ENCODE peak calls at places on chromosomes 1 and 21, in eight cellular contexts. P is GDM1, C is activated T-cell treated with anti-CD3 and anti-CD28 coated beads for 1 hour, D is mesothelial cell of epicardium, Z is endothelial cell, H is occipital lobe, F is left ventricle myocardium superior, Y is GM04504. W is an unnamed sample.

GRCh38 chr1:73778511-73778910 is 419.5 kb downstream of the LRRIQ3 start:
- DNase-seq in Z (no peak), Y (no peak), D (no peak), H (no peak), P (no peak), C (no peak), F (no peak), W (no peak)

GRCh38 chr1:176998396-176998795 is 166.1 kb downstream of the ASTN1 start:
- DNase-seq in H (no peak), Y (no peak), F (no peak), D (no peak), P (no peak), C (no peak), Z (no peak), W (no peak)

GRCh38 chr1:71097428-71097827 is 16.6 kb upstream of the ZRANB2 start:
- DNase-seq in P (no peak), Z (no peak), F (no peak), Y (no peak), C (no peak), H (no peak), D (no peak), W (no peak)

GRCh38 chr21:29248124-29248523 is 50.6 kb upstream of the BACH1 start:
- DNase-seq in Y (no peak), C (no peak), Z (no peak), F (no peak), P (no peak), D (no peak), H (no peak), W (no peak)

GRCh38 chr1:67165468-67166058 is 691 bp upstream of the IL23R start:
- DNase-seq in Z (no peak), H (no peak), F (no peak), C (no peak), D (no peak), P (no peak), Y (no peak), W (no peak)

GRCh38 chr1:79006564-79006963 is at the start of gene ADGRL4:
- DNase-seq in Y (peak; percentile 18), D (peak; percentile 39), P (no peak), F (peak; percentile 57), Z (peak; percentile 85), C (no peak), H (no peak), W (peak; percentile 84)

GRCh38 chr1:70319750-70320149 is 34.8 kb downstream of the ANKRD13C start:
- DNase-seq in P (no peak), C (no peak), D (no peak), H (no peak), Y (peak; percentile 20), Z (no peak), F (no peak), W (no peak)

GRCh38 chr1:223742861-223743517 is 30.6 kb downstream of the CAPN2 start:
- DNase-seq in P (no peak), D (no peak), F (peak; percentile 14), H (no peak), Z (no peak), Y (no peak), C (no peak), W (no peak)

GRCh38 chr1:24694380-24694843 is 50.8 kb upstream of the CLIC4 start:
- DNase-seq in P (no peak), F (peak; percentile 80), C (no peak), Y (peak; percentile 65), D (no peak), Z (no peak), H (no peak), W (no peak)

GRCh38 chr1:48262001-48262400 is 39.5 kb downstream of the SLC5A9 start:
- DNase-seq in Z (no peak), Y (no peak), F (no peak), P (no peak), C (no peak), D (no peak), H (no peak), W (no peak)

GRCh38 chr1:155093938-155094621 is 15.4 kb downstream of the EFNA3 start:
- DNase-seq in P (peak; percentile 39), Y (peak; percentile 19), C (no peak), Z (no peak), F (no peak), D (peak; percentile 74), H (peak; percentile 75), W (peak; percentile 42)

GRCh38 chr1:77039739-77040138 is 172.5 kb downstream of the ST6GALNAC5 start:
- DNase-seq in C (no peak), F (no peak), H (peak; percentile 59), Z (no peak), D (no peak), P (no peak), Y (peak; percentile 93), W (no peak)

GRCh38 chr1:164801791-164802572 is 243.0 kb downstream of the PBX1 start:
- DNase-seq in D (no peak), Y (no peak), C (no peak), H (no peak), P (no peak), F (no peak), Z (no peak), W (no peak)

GRCh38 chr1:26177182-26177684 is at the start of gene CNKSR1:
- DNase-seq in Z (peak; percentile 51), Y (no peak), P (no peak), F (no peak), C (no peak), H (no peak), D (peak; percentile 77), W (peak; percentile 90)

GRCh38 chr1:171245458-171246064 is 2.7 kb upstream of the FMO1 start:
- DNase-seq in P (no peak), F (no peak), D (no peak), Z (peak; percentile 42), Y (no peak), H (no peak), C (no peak), W (no peak)

GRCh38 chr1:4654764-4655673 is 610 bp downstream of the AJAP1 start:
- DNase-seq in H (no peak), D (no peak), C (no peak), Y (no peak), P (no peak), Z (peak; percentile 25), F (no peak), W (no peak)

GRCh38 chr1:150165622-150166612 is 16.2 kb downstream of the PLEKHO1 start:
- DNase-seq in Y (no peak), D (peak; percentile 56), F (peak; percentile 57), C (peak; percentile 38), P (peak; percentile 42), Z (peak; percentile 77), H (no peak), W (no peak)

GRCh38 chr1:64920936-64921589 is 45.3 kb downstream of the JAK1 start:
- DNase-seq in F (no peak), H (no peak), C (no peak), Z (no peak), D (no peak), P (no peak), Y (no peak), W (no peak)

GRCh38 chr21:22965455-22966125 is 1967.4 kb downstream of the NCAM2 start:
- DNase-seq in Z (no peak), F (no peak), D (no peak), P (no peak), C (no peak), H (no peak), Y (no peak), W (no peak)

GRCh38 chr1:183859865-183860264 is 54.9 kb downstream of the RGL1 start:
- DNase-seq in D (no peak), Z (no peak), Y (no peak), C (no peak), P (no peak), F (no peak), H (no peak), W (no peak)

GRCh38 chr1:203888807-203889251 is 27.4 kb downstream of the SNRPE start:
- DNase-seq in H (no peak), F (no peak), C (no peak), Z (no peak), Y (no peak), D (no peak), P (no peak), W (no peak)

GRCh38 chr1:167881786-167882185 is 32.1 kb downstream of the ADCY10 start:
- DNase-seq in C (no peak), H (no peak), D (no peak), Z (no peak), F (no peak), P (no peak), Y (no peak), W (no peak)

GRCh38 chr21:42614811-42615342 is 38.5 kb upstream of the PDE9A start:
- DNase-seq in F (no peak), P (peak; percentile 10), H (no peak), Z (no peak), D (no peak), C (peak; percentile 36), Y (no peak), W (no peak)

GRCh38 chr1:44103270-44104131 is 15.1 kb upstream of the KLF17 start:
- DNase-seq in P (no peak), H (no peak), D (no peak), C (no peak), Z (peak; percentile 52), F (no peak), Y (no peak), W (peak; percentile 61)

GRCh38 chr1:77858725-77859124 is 29.7 kb upstream of the NEXN start:
- DNase-seq in D (no peak), H (no peak), F (no peak), P (no peak), Z (no peak), Y (no peak), C (no peak), W (no peak)

GRCh38 chr21:41835711-41836154 is 43.4 kb downstream of the PRDM15 start:
- DNase-seq in Y (no peak), D (no peak), Z (no peak), P (no peak), C (no peak), H (no peak), F (no peak), W (no peak)

GRCh38 chr1:29408831-29409605 is 172.7 kb downstream of the PTPRU start:
- DNase-seq in F (no peak), P (no peak), H (no peak), Y (no peak), D (no peak), Z (no peak), C (no peak), W (no peak)

GRCh38 chr1:41568204-41568603 is 83.7 kb upstream of the EDN2 start:
- DNase-seq in C (no peak), F (no peak), D (peak; percentile 24), Y (no peak), P (no peak), Z (no peak), H (no peak), W (no peak)

GRCh38 chr1:69313118-69313517 is 254.6 kb upstream of the LRRC7 start:
- DNase-seq in P (no peak), Y (no peak), D (no peak), H (no peak), Z (no peak), F (no peak), C (no peak), W (peak; percentile 8)

GRCh38 chr1:59243544-59243943 is 53.4 kb upstream of the FGGY start:
- DNase-seq in D (no peak), Y (no peak), C (no peak), P (no peak), F (no peak), Z (no peak), H (no peak), W (no peak)

GRCh38 chr1:48007044-48007443 is 9.9 kb upstream of the TRABD2B start:
- DNase-seq in P (no peak), C (no peak), Y (no peak), H (no peak), D (no peak), Z (no peak), F (no peak), W (no peak)

GRCh38 chr1:58883037-58883887 is 99.4 kb upstream of the JUN start:
- DNase-seq in P (no peak), Y (peak; percentile 96), C (no peak), F (peak; percentile 78), D (no peak), Z (no peak), H (peak; percentile 63), W (peak; percentile 92)

GRCh38 chr1:53584446-53585102 is 125.4 kb downstream of the DMRTB1 start:
- DNase-seq in Y (no peak), H (no peak), Z (no peak), C (no peak), P (no peak), F (no peak), D (no peak), W (peak; percentile 1)

GRCh38 chr1:27763358-27763757 is 9.7 kb upstream of the STX12 start:
- DNase-seq in D (no peak), H (no peak), Z (no peak), C (no peak), F (no peak), Y (no peak), P (no peak), W (no peak)